ENCODE peak calls at places on chromosomes 4 and X, in ten cellular contexts. H is astrocyte, M is esophagus squamous epithelium, D is cardiac muscle cell, S is HepG2, X is GM23338, C is stomach, U is transverse colon, B is ovary, F is left ventricle myocardium inferior. O is an unnamed sample. For H3K4me1, the result is how much of the 10 kb centered on the place peaks cover.

GRCh38 chr4:9762823-9763475 is 18.5 kb upstream of the DRD5 start:
- DNase-seq in C (peak), F (no peak), B (peak), H (peak), M (no peak), D (peak), S (peak), X (peak), U (peak), O (peak)

GRCh38 chrX:136204571-136204970 is 46.6 kb downstream of the MAP7D3 start:
- DNase-seq in B (no peak), C (no peak), D (peak), U (peak), F (no peak), X (peak), M (no peak), H (peak), S (no peak), O (peak)

GRCh38 chr4:535924-536281 is 36.9 kb downstream of the PIGG start:
- DNase-seq in H (no peak), X (no peak), S (no peak), B (no peak), D (no peak), M (no peak), C (no peak), U (no peak), F (no peak), O (no peak)

GRCh38 chrX:48511561-48511960 is 2.8 kb downstream of the PORCN start:
- DNase-seq in C (no peak), U (no peak), S (no peak), D (no peak), X (peak), M (no peak), H (no peak), F (no peak), B (no peak), O (no peak)

GRCh38 chr4:71259305-71259704 is 79.5 kb upstream of the SLC4A4 start:
- DNase-seq in B (no peak), F (no peak), S (no peak), X (no peak), C (no peak), U (no peak), H (no peak), D (no peak), M (no peak), O (no peak)

GRCh38 chr4:168604496-168605373 is 107.9 kb downstream of the PALLD start:
- DNase-seq in S (no peak), F (no peak), M (no peak), H (peak), X (peak), D (peak), C (no peak), B (no peak), U (no peak), O (peak)

GRCh38 chrX:130539721-130540321 is 138.0 kb downstream of the RBMX2 start:
- DNase-seq in F (peak), X (peak), S (peak), B (peak), H (peak), C (peak), U (peak), M (no peak), D (peak), O (peak)

GRCh38 chrX:129540068-129540653 is at the start of gene OCRL:
- DNase-seq in H (peak), S (peak), U (peak), D (peak), B (peak), M (no peak), F (peak), X (peak), C (peak), O (peak)

GRCh38 chr4:4865705-4866123 is 6.2 kb downstream of the MSX1 start:
- DNase-seq in U (no peak), D (no peak), X (peak), B (no peak), M (no peak), C (no peak), S (no peak), F (no peak), H (no peak), O (no peak)

GRCh38 chr4:147017081-147017480 is 71.4 kb upstream of the TTC29 start:
- DNase-seq in M (no peak), X (no peak), C (no peak), B (no peak), D (peak), U (no peak), F (no peak), S (no peak), H (no peak), O (peak)

GRCh38 chr4:70183168-70183939 is 12.2 kb upstream of the ODAM start:
- DNase-seq in B (no peak), C (peak), F (no peak), X (peak), H (peak), S (peak), M (no peak), D (peak), U (peak), O (peak)

GRCh38 chr4:48557478-48557877 is 67.4 kb downstream of the ZAR1 start:
- DNase-seq in B (no peak), X (peak), D (peak), S (no peak), M (no peak), H (no peak), C (no peak), F (no peak), U (no peak), O (no peak)

GRCh38 chr4:2412534-2412884 is 5.9 kb downstream of the ZFYVE28 start:
- DNase-seq in F (no peak), M (no peak), C (peak), D (no peak), H (no peak), S (no peak), B (no peak), X (no peak), U (peak), O (no peak)

GRCh38 chr4:140252742-140253555 is 99.0 kb upstream of the MAML3 start:
- DNase-seq in S (no peak), M (no peak), F (peak), B (peak), U (peak), D (peak), H (peak), C (peak), X (peak), O (peak)

GRCh38 chr4:121951570-121952110 is at the start of gene TRPC3:
- DNase-seq in S (no peak), D (peak), M (no peak), B (peak), F (peak), U (peak), H (peak), C (peak), X (peak), O (peak)

GRCh38 chr4:57136281-57136680 is 26.1 kb upstream of the IGFBP7 start:
- DNase-seq in U (no peak), X (no peak), B (no peak), F (no peak), D (peak), M (no peak), C (no peak), H (peak), S (no peak), O (no peak)

GRCh38 chr4:168388890-168389289 is 70.3 kb upstream of the DDX60 start:
- DNase-seq in X (no peak), D (peak), H (peak), F (no peak), M (no peak), B (no peak), S (no peak), U (no peak), C (no peak), O (peak)

GRCh38 chr4:171017596-171017995 is 795.6 kb upstream of the GALNTL6 start:
- DNase-seq in X (no peak), C (no peak), U (no peak), D (no peak), S (no peak), H (no peak), F (no peak), M (no peak), B (no peak), O (no peak)

GRCh38 chr4:128525387-128525786 is 237.8 kb upstream of the PGRMC2 start:
- DNase-seq in B (no peak), C (no peak), X (no peak), U (no peak), M (no peak), D (peak), H (peak), F (no peak), S (no peak), O (no peak)

GRCh38 chr4:113760094-113760851 is 1.3 kb downstream of the CAMK2D start:
- DNase-seq in M (peak), D (peak), U (peak), B (no peak), S (no peak), H (peak), F (peak), C (peak), X (peak), O (peak)

GRCh38 chr4:168162604-168163003 is 70.3 kb downstream of the ANXA10 start:
- DNase-seq in B (no peak), U (no peak), S (no peak), D (peak), C (peak), M (no peak), H (peak), X (no peak), F (no peak), O (no peak)

GRCh38 chr4:127957105-127957504 is 7.9 kb downstream of the MFSD8 start:
- DNase-seq in D (no peak), C (no peak), M (no peak), U (no peak), X (no peak), S (no peak), B (no peak), F (no peak), H (no peak), O (no peak)

GRCh38 chrX:103253608-103254007 is 1.3 kb downstream of the TCEAL8 start:
- DNase-seq in M (no peak), U (no peak), C (no peak), H (no peak), S (no peak), F (no peak), D (peak), X (no peak), B (no peak), O (peak)

GRCh38 chrX:134571831-134572230 is 86.4 kb downstream of the PLAC1 start:
- DNase-seq in D (peak), H (no peak), M (no peak), U (no peak), F (no peak), B (no peak), X (no peak), S (no peak), C (no peak), O (no peak)

GRCh38 chr4:139330283-139330682 is 28.0 kb upstream of the NDUFC1 start:
- DNase-seq in X (no peak), M (no peak), U (no peak), S (no peak), C (no peak), F (no peak), B (no peak), D (no peak), H (no peak), O (no peak)

GRCh38 chr4:57303012-57303751 is 193.0 kb upstream of the IGFBP7 start:
- DNase-seq in M (no peak), F (no peak), X (no peak), S (no peak), U (no peak), H (peak), D (peak), B (no peak), C (no peak), O (peak)

GRCh38 chr4:1576961-1577814 is 106.9 kb downstream of the FAM53A start:
- DNase-seq in F (no peak), D (no peak), X (no peak), M (no peak), H (no peak), C (no peak), B (no peak), S (no peak), U (no peak), O (no peak)

GRCh38 chr4:189096108-189096507 is 844.6 kb upstream of the FRG1 start:
- DNase-seq in F (no peak), B (no peak), C (no peak), M (no peak), H (no peak), U (no peak), D (no peak), S (no peak), X (no peak), O (no peak)

GRCh38 chr4:189092596-189092995 is 848.1 kb upstream of the FRG1 start:
- DNase-seq in H (no peak), C (no peak), S (no peak), X (peak), M (no peak), U (no peak), D (no peak), B (no peak), F (no peak), O (peak)

DNA sequence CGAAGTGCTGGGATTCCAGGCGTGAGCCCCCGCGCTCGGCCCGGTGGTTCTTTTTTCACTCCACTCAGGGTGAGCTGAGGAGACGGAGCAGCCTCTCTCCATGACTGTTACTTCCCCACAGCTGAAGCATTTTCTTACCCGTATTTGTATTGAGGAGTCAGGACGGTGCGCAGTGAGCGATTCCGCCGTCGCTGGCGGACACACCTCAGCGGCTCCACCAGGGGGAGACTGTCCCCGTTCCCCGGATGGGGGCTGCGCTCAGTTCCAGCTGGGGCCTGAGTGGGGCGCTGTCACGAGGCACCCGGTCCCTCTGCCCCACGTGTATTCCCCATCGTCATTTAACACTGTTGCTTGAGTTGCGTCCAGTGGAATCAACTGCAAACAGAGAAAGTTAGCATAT is 844.0 kb upstream of the FRG1 start:
- DNase-seq in S (no peak), U (no peak), H (no peak), F (no peak), X (peak), C (no peak), B (no peak), M (no peak), D (no peak), O (no peak)
- TF ChIP-seq CTCF in S (no peak), U (no peak), H (no peak), F (no peak), X (peak), C (no peak), B (no peak), M (no peak), D (no peak), O (no peak)

DNA sequence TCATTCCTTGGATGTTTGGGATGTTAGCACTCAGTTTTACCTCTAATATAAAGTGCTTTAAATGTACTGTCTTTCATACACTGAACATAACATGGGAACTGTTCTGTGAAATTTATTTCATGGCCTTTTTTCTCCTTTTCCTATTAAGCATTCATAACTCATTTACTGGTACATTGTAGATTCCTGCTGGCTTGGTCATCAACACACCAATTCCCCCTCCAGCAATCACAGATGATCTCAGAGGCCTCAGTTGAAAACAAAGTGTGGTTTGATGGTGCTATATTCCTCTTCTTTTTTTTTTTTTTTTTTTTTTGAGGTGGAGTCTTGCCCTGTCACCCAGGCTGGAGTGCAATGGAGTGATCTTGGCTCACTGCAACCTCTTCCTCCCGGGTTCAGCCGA is 61.9 kb upstream of the FAM47B start:
- DNase-seq in U (no peak), M (no peak), B (no peak), C (no peak), D (peak), H (peak), X (no peak), S (no peak), F (no peak), O (peak)
- H3K4me1 ChIP-seq in U (under half), M (under half), B (under half), C (under half), D (under half), H (under half), X (under half), S (under half), F (under half), O (under half)

DNA sequence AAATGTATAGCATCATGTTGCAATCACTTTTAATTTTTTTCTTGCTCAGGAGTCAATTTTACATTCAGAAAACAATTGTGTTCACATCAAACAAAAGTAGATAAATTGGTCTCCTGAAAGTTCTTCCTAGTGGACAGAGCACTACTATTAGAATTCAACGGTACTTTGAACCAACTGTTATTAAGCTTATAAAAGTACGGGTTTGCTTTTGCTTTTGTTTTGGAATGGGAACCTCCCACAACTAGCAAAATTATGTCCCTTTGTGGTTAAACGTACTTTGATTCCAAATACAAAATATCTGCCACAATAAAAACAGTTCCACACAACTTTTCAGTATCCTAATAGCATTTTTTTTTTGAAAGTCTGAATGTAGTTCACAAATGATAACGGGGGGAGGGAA is 8.6 kb upstream of the MAPK10 start:
- DNase-seq in F (no peak), X (no peak), H (no peak), C (no peak), D (no peak), U (no peak), S (no peak), B (no peak), M (no peak), O (no peak)
- TF ChIP-seq CTCF in F (no peak), X (no peak), H (no peak), C (no peak), D (no peak), U (no peak), S (no peak), B (no peak), M (no peak), O (no peak)

GRCh38 chr4:75101906-75102888 is 169.3 kb downstream of the PARM1 start:
- DNase-seq in B (no peak), F (no peak), M (no peak), H (no peak), S (no peak), C (no peak), U (no peak), D (no peak), X (no peak), O (no peak)

GRCh38 chr4:75099321-75099720 is 166.4 kb downstream of the PARM1 start:
- DNase-seq in B (no peak), D (no peak), S (no peak), H (no peak), C (peak), F (no peak), M (no peak), U (peak), X (no peak), O (no peak)
- H3K4me1 ChIP-seq in B (under half), D (under half), S (under half), H (under half), C (under half), F (under half), M (under half), U (under half), X (under half), O (under half)

GRCh38 chr4:83326546-83326945 is 8.1 kb downstream of the HPSE start:
- DNase-seq in D (no peak), M (no peak), B (no peak), X (no peak), C (peak), H (no peak), U (no peak), S (no peak), F (no peak), O (no peak)
- TF ChIP-seq CTCF in D (no peak), M (no peak), B (no peak), X (no peak), C (no peak), H (no peak), U (no peak), S (no peak), F (no peak), O (no peak)

DNA sequence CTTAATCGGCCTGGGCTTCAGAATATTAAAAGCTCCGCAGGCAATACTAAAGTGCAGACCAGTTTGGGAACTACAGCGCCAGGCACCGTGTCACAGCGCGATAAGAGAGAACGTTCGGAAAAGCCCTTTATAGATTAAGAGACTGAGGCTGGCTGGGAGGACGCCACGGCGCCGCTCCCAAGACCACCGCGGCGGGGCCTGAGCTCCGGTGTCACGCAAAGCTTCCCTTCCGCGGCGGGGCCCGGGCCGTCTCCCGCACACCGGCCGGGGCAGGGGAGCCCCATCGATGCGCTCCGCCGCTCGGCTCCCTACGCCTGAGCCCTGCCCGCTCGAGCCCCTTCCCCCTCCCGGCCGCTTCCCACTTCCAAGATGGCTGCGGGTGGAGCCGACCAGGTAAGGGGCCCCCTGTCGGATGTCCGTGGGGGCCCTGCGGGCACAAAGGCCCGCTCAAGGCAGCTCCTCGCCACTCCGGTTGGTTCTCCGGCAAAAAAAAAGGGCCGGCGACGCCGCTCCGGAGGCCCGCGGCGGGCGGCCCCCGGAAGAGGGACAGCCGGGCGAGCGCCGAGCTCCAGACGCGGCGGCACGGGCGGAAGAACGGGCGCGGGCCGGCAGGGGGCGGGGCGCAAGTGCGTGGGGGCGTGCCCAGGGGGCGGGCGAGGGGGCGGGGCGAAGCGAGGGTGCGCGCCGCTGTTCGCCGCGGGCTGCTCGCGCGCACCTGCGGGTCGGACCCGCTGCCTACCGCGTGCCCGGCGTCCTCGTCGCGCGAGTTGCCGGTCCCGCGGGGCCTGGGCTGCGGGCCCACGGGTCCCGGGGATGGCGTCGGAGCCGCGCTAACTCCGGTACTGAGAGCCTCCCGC is at the start of gene TBC1D14:
- DNase-seq in X (peak), B (peak), U (peak), F (peak), C (peak), S (peak), H (peak), D (peak), M (peak), O (peak)
- H3K4me1 ChIP-seq in X (under half), B (under half), U (under half), F (half or more), C (half or more), S (half or more), H (under half), D (under half), M (under half), O (under half)

GRCh38 chrX:34365482-34365881 is 233.4 kb upstream of the FAM47A start:
- DNase-seq in D (peak), S (no peak), B (no peak), F (no peak), U (no peak), H (no peak), C (no peak), X (peak), M (no peak), O (no peak)
- TF ChIP-seq CTCF in D (peak), S (no peak), B (peak), F (peak), U (peak), H (peak), C (no peak), X (peak), M (peak), O (peak)

GRCh38 chrX:153921070-153921469 is 5.0 kb downstream of the ARHGAP4 start:
- DNase-seq in F (no peak), S (no peak), H (no peak), B (no peak), D (no peak), X (no peak), M (no peak), C (no peak), U (no peak), O (no peak)
- H3K4me1 ChIP-seq in F (under half), S (under half), H (under half), B (under half), D (under half), X (under half), M (under half), C (under half), U (under half), O (under half)

GRCh38 chr4:73133784-73134183 is 64.3 kb upstream of the COX18 start:
- DNase-seq in S (no peak), C (no peak), B (no peak), X (no peak), F (no peak), M (no peak), D (no peak), H (no peak), U (no peak), O (no peak)

GRCh38 chr4:73129319-73129718 is 59.8 kb upstream of the COX18 start:
- DNase-seq in M (no peak), C (no peak), B (no peak), H (no peak), U (no peak), F (no peak), D (no peak), S (no peak), X (no peak), O (no peak)

GRCh38 chr4:73131281-73131680 is 61.8 kb upstream of the COX18 start:
- DNase-seq in B (no peak), F (no peak), U (no peak), X (no peak), M (no peak), C (no peak), D (no peak), S (no peak), H (no peak), O (no peak)

GRCh38 chr4:73127839-73128448 is 58.4 kb upstream of the COX18 start:
- DNase-seq in H (no peak), F (no peak), X (peak), U (no peak), S (peak), C (no peak), M (no peak), D (peak), B (no peak), O (peak)
- TF ChIP-seq CTCF in H (no peak), F (peak), X (peak), U (no peak), S (no peak), C (no peak), M (peak), D (peak), B (no peak), O (no peak)